ENCODE peak calls at places on chromosomes 7 and 10, in seven cellular contexts. T is thoracic aorta; U is CD8-positive, alpha-beta memory T cell; K is HCT116; M is esophagus muscularis mucosa; W is endothelial cell of umbilical vein; G is breast epithelium. X is an unnamed sample. For H3K4me1, the result is how much of the 10 kb centered on the place peaks cover.

GRCh38 chr10:112202561-112203241 is 19.1 kb upstream of the GPAM start:
- DNase-seq in T (no peak), U (no peak), K (peak), M (peak), W (no peak), G (no peak), X (no peak)

GRCh38 chr10:8568401-8568800 is 513.9 kb downstream of the GATA3 start:
- DNase-seq in T (no peak), U (no peak), K (no peak), M (no peak), W (no peak), G (no peak), X (no peak)

GRCh38 chr7:44144426-44144967 is 3.4 kb upstream of the MYL7 start:
- DNase-seq in T (no peak), U (no peak), K (no peak), M (no peak), W (no peak), G (peak), X (no peak)

GRCh38 chr7:79459381-79459780 is 5.9 kb upstream of the MAGI2 start:
- DNase-seq in T (peak), U (no peak), K (no peak), M (no peak), W (no peak), G (no peak), X (peak)

GRCh38 chr7:151800861-151801260 is 76.1 kb downstream of the PRKAG2 start:
- DNase-seq in T (no peak), U (no peak), K (no peak), M (no peak), W (no peak), G (no peak), X (no peak)

GRCh38 chr10:129971381-129972144 is 7.5 kb upstream of the EBF3 start:
- DNase-seq in T (no peak), U (no peak), K (no peak), M (peak), W (peak), G (no peak), X (peak)

GRCh38 chr10:23974886-23975830 is 233.8 kb upstream of the KIAA1217 start:
- DNase-seq in T (no peak), U (no peak), K (no peak), M (peak), W (no peak), G (no peak), X (no peak)

GRCh38 chr7:43868181-43868580 is 1.1 kb downstream of the MRPS24 start:
- DNase-seq in T (no peak), U (no peak), K (no peak), M (no peak), W (no peak), G (no peak), X (no peak)

GRCh38 chr10:75525646-75526045 is 94.2 kb downstream of the LRMDA start:
- DNase-seq in T (no peak), U (no peak), K (no peak), M (no peak), W (no peak), G (no peak), X (no peak)

GRCh38 chr7:93562106-93562505 is 12.4 kb downstream of the CALCR start:
- DNase-seq in T (no peak), U (no peak), K (no peak), M (no peak), W (no peak), G (no peak), X (no peak)

GRCh38 chr10:87816163-87816841 is 1.7 kb downstream of the ATAD1 start:
- DNase-seq in T (no peak), U (no peak), K (no peak), M (no peak), W (no peak), G (no peak), X (peak)

GRCh38 chr10:3754727-3755439 is 30.1 kb downstream of the KLF6 start:
- DNase-seq in T (no peak), U (no peak), K (peak), M (no peak), W (peak), G (no peak), X (peak)

GRCh38 chr7:3235322-3235721 is 65.7 kb upstream of the SDK1 start:
- DNase-seq in T (no peak), U (no peak), K (no peak), M (peak), W (no peak), G (no peak), X (no peak)

GRCh38 chr7:90629306-90629918 is 33.3 kb downstream of the CDK14 start:
- DNase-seq in T (no peak), U (no peak), K (peak), M (no peak), W (peak), G (no peak), X (peak)

GRCh38 chr7:35694784-35695627 is at the start of gene HERPUD2:
- DNase-seq in T (peak), U (peak), K (peak), M (peak), W (peak), G (peak), X (peak)

GRCh38 chr10:4352566-4352961 is 473.4 kb upstream of the AKR1E2 start:
- DNase-seq in T (no peak), U (no peak), K (no peak), M (no peak), W (peak), G (no peak), X (no peak)

GRCh38 chr7:72152171-72153131 is 259.7 kb downstream of the CALN1 start:
- DNase-seq in T (no peak), U (no peak), K (no peak), M (peak), W (no peak), G (no peak), X (no peak)

GRCh38 chr10:43253461-43254198 is 13.2 kb downstream of the RASGEF1A start:
- DNase-seq in T (no peak), U (no peak), K (no peak), M (peak), W (no peak), G (no peak), X (no peak)

GRCh38 chr7:114141415-114141814 is 222.6 kb upstream of the PPP1R3A start:
- DNase-seq in T (no peak), U (no peak), K (no peak), M (no peak), W (no peak), G (no peak), X (peak)

GRCh38 chr10:120336910-120337540 is 120.0 kb upstream of the PLPP4 start:
- DNase-seq in T (no peak), U (peak), K (peak), M (no peak), W (peak), G (peak), X (peak)

GRCh38 chr7:39228946-39229345 is 251.2 kb downstream of the POU6F2 start:
- DNase-seq in T (no peak), U (no peak), K (no peak), M (no peak), W (no peak), G (no peak), X (peak)

GRCh38 chr10:24762966-24763623 is 39.4 kb upstream of the ARHGAP21 start:
- DNase-seq in T (no peak), U (no peak), K (no peak), M (no peak), W (peak), G (no peak), X (peak)

GRCh38 chr10:103895458-103896186 is 22.4 kb downstream of the STN1 start:
- DNase-seq in T (no peak), U (no peak), K (peak), M (no peak), W (peak), G (no peak), X (peak)

GRCh38 chr10:86658261-86658741 is 4.0 kb downstream of the OPN4 start:
- DNase-seq in T (no peak), U (no peak), K (no peak), M (no peak), W (no peak), G (peak), X (no peak)

GRCh38 chr7:47418910-47419309 is 163.0 kb downstream of the TNS3 start:
- DNase-seq in T (no peak), U (no peak), K (no peak), M (no peak), W (no peak), G (no peak), X (peak)

GRCh38 chr10:113304726-113305125 is 248.1 kb upstream of the HABP2 start:
- DNase-seq in T (no peak), U (no peak), K (no peak), M (no peak), W (no peak), G (no peak), X (no peak)

GRCh38 chr10:95221124-95221523 is 27.1 kb downstream of the ACSM6 start:
- DNase-seq in T (no peak), U (no peak), K (no peak), M (no peak), W (no peak), G (no peak), X (peak)

GRCh38 chr10:63520463-63521388 is 475 bp upstream of the REEP3 start:
- DNase-seq in T (no peak), U (peak), K (peak), M (no peak), W (peak), G (peak), X (peak)

GRCh38 chr7:137953043-137953691 is 48.7 kb downstream of the CREB3L2 start:
- DNase-seq in T (no peak), U (no peak), K (no peak), M (no peak), W (no peak), G (no peak), X (no peak)

GRCh38 chr10:131271966-131272365 is 39.6 kb downstream of the TCERG1L start:
- DNase-seq in T (no peak), U (no peak), K (no peak), M (no peak), W (no peak), G (no peak), X (no peak)

GRCh38 chr10:124704428-124704805 is 39.8 kb downstream of the FAM53B start:
- DNase-seq in T (no peak), U (no peak), K (no peak), M (no peak), W (no peak), G (no peak), X (no peak)

GRCh38 chr10:31757374-31757773 is 171.3 kb downstream of the ARHGAP12 start:
- DNase-seq in T (no peak), U (no peak), K (no peak), M (no peak), W (no peak), G (no peak), X (no peak)

GRCh38 chr10:27240891-27241639 is 468 bp upstream of the ACBD5 start:
- DNase-seq in T (no peak), U (no peak), K (no peak), M (no peak), W (peak), G (peak), X (peak)

GRCh38 chr7:28103984-28104628 is 76.5 kb downstream of the JAZF1 start:
- DNase-seq in T (no peak), U (no peak), K (no peak), M (peak), W (no peak), G (no peak), X (no peak)

GRCh38 chr10:101123815-101124617 is 7.1 kb upstream of the TLX1 start:
- DNase-seq in T (no peak), U (no peak), K (no peak), M (no peak), W (no peak), G (peak), X (no peak)
- H3K4me3 ChIP-seq in T (peak), U (no peak), K (no peak), M (peak), W (no peak), G (peak), X (no peak)

DNA sequence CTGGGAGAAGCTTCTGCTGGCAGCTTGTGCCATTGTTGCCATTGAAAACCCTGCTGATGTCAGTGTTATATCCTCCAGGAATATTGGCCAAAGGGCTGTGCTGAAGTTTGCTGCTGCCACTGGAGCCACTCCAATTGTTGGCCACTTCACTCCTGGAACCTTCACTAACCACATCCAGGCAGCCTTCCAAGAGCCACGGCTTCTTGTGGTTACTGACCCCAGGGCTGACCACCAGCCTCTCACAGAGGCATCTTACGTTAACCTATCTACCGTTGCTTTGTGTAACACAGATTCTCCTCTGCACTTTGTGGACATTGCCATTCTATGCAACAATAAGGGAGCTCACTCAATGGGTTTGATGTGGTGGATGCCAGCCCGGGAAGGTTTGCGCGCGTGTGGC is 220.7 kb downstream of the ADK start:
- DNase-seq in T (no peak), U (no peak), K (no peak), M (no peak), W (no peak), G (no peak), X (no peak)
- H3K4me1 ChIP-seq in T (under half), U (under half), K (under half), M (under half), W (under half), G (under half), X (under half)

GRCh38 chr7:158740013-158740656 is 35.5 kb upstream of the NCAPG2 start:
- DNase-seq in T (no peak), U (no peak), K (no peak), M (peak), W (peak), G (no peak), X (peak)
- H3K4me3 ChIP-seq in T (no peak), U (no peak), K (no peak), M (peak), W (no peak), G (no peak), X (peak)

DNA sequence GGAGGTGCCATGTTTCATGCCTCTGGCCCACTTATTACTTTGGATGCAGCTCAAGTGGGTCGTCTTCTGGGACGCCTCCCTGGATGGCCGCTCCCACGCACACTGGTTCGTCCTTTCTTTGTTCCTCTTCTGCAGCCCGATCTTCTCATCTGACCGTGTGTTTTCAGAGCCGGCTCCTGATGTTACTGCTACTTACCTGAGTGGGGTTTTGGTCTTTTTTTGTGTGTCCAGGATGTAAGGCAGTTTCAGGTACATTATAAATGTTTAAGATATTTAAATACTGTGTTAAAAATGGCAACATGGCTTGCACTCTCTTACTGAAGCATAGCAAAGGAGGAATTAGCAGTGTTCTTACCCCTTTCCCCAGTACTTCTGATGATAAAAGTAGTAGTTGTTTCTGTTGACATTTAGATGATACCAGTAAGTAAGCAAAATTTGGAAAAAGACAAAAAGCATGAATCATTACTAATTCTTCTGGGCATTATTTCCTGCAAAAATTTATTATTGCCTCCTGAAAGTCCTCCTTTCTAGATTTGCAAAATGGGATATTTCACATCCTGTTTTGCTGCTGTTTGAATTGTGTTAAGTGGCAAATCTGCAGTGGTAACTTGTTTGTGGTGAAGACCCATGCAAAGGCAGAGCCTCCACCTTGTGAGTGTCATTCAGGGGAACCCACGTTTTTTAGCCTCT is 59.4 kb downstream of the SHH start:
- DNase-seq in T (no peak), U (no peak), K (no peak), M (no peak), W (no peak), G (no peak), X (no peak)
- H3K4me1 ChIP-seq in T (under half), U (under half), K (under half), M (half or more), W (under half), G (under half), X (under half)

DNA sequence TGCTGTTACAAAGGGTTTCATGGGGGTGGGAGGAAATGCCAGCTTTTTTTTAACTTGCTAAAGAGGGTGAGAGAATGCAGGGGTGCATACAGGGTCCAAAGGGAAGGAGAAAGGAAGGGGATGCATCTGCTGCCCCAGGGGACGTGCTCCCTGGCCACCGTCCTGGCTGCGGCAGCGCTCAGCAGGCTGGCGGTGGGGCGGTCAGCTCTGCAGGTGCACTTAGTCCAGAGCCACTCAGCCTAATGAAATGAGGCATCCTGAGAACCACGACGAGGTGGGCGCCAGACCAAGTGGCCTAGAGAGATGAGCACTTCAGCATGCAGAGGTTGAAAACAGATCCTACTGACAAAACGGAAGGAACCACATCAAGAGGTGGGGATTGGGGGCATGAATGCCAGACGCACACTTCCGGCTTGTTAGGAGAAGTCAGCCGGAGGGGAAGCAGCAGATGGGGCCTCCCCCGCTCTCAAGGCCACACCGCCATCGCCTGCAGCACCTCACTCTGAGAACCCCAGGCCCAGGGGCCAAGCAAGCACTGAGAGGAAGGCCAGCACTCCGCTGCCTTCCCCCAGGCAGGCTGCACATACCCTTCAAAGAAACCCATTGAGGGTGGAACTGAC is 94.5 kb downstream of the MAD1L1 start:
- DNase-seq in T (no peak), U (no peak), K (no peak), M (no peak), W (peak), G (no peak), X (no peak)
- H3K4me3 ChIP-seq in T (no peak), U (peak), K (no peak), M (no peak), W (no peak), G (no peak), X (no peak)

GRCh38 chr7:26153246-26153822 is 1.3 kb downstream of the NFE2L3 start:
- DNase-seq in T (no peak), U (no peak), K (no peak), M (no peak), W (peak), G (no peak), X (no peak)

GRCh38 chr7:26153823-26154783 is 2.1 kb downstream of the NFE2L3 start:
- DNase-seq in T (no peak), U (no peak), K (no peak), M (no peak), W (peak), G (no peak), X (no peak)

GRCh38 chr7:26151096-26151495 is 902 bp upstream of the NFE2L3 start:
- DNase-seq in T (no peak), U (no peak), K (no peak), M (no peak), W (no peak), G (no peak), X (no peak)

GRCh38 chr7:26151650-26151952 is 397 bp upstream of the NFE2L3 start:
- DNase-seq in T (no peak), U (no peak), K (no peak), M (no peak), W (no peak), G (no peak), X (no peak)

DNA sequence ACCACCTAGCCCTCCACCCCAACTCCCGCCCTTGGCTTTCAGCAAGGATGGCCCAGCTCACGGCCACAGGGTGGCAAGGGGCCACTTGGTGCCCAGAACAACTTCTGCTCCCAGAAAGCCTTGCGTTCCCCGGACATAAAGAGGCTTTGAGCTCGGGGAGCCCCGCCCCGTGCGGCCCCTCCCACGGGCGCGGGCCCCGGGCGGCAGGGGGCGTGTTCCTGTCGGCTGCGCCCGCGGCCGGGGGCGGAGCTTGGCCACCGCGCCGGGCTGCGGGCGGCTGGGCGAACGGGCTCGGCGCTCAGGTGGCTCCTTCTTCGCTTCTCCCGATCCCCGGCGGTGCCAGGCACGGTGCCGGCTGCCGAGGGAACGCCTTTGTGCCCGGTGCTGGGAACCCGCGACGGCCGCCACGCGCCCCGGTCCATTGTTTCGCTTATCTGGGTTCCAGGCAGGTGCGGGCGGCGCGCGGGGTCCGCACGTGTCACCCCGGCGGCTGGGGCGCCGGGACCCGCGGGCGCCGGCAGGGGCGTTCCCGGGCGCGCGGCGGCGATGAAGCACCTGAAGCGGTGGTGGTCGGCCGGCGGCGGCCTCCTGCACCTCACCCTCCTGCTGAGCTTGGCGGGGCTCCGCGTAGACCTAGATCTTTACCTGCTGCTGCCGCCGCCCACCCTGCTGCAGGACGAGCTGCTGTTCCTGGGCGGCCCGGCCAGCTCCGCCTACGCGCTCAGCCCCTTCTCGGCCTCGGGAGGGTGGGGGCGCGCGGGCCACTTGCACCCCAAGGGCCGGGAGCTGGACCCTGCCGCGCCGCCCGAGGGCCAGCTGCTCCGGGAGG is at the start of gene NFE2L3:
- DNase-seq in T (no peak), U (peak), K (peak), M (no peak), W (peak), G (no peak), X (peak)
- H3K4me1 ChIP-seq in T (under half), U (half or more), K (under half), M (under half), W (under half), G (under half), X (under half)

GRCh38 chr7:122311280-122311679 is 6.7 kb upstream of the FEZF1 start:
- DNase-seq in T (no peak), U (no peak), K (no peak), M (no peak), W (no peak), G (no peak), X (no peak)
- H3K4me3 ChIP-seq in T (no peak), U (no peak), K (no peak), M (no peak), W (no peak), G (no peak), X (no peak)

GRCh38 chr7:1087952-1088920 is at the start of gene GPER1:
- DNase-seq in T (peak), U (no peak), K (peak), M (peak), W (no peak), G (no peak), X (peak)
- H3K4me1 ChIP-seq in T (under half), U (under half), K (under half), M (under half), W (under half), G (under half), X (under half)

GRCh38 chr10:30056281-30056680 is 3.1 kb downstream of the JCAD start:
- DNase-seq in T (no peak), U (no peak), K (no peak), M (no peak), W (peak), G (no peak), X (peak)
- H3K4me3 ChIP-seq in T (peak), U (no peak), K (no peak), M (no peak), W (no peak), G (no peak), X (peak)